ENCODE peak calls at places on chromosomes 2 and 18, in four cellular contexts. Y is B cell; I is MCF 10A; E is stimulated activated CD4-positive, alpha-beta T cell treated with anti-CD3 and anti-CD28 coated beads, Interleukin-4, amount 100 ng/mL, for 24 hours. A is an unnamed sample.

GRCh38 chr2:148656516-148656915 is 12.0 kb downstream of the EPC2 start:
- DNase-seq in E (no peak), I (no peak), Y (no peak), A (no peak)

GRCh38 chr2:1997409-1997808 is 253.1 kb upstream of the PXDN start:
- DNase-seq in Y (no peak), I (no peak), E (no peak), A (no peak)

GRCh38 chr2:70779911-70780580 is 10.4 kb downstream of the FIGLA start:
- DNase-seq in Y (no peak), I (peak), E (no peak), A (no peak)

GRCh38 chr18:42706618-42707017 is 408.9 kb downstream of the RIT2 start:
- DNase-seq in Y (no peak), E (no peak), I (peak), A (no peak)

GRCh38 chr2:107717666-107718065 is 109.0 kb upstream of the RGPD4 start:
- DNase-seq in E (no peak), I (no peak), Y (no peak), A (no peak)

GRCh38 chr2:236718207-236718992 is 148.8 kb downstream of the ACKR3 start:
- DNase-seq in E (no peak), I (peak), Y (no peak), A (no peak)

GRCh38 chr2:143296089-143296488 is 166.9 kb downstream of the ARHGAP15 start:
- DNase-seq in I (no peak), Y (peak), E (no peak), A (no peak)

GRCh38 chr18:76564636-76565237 is 69.7 kb upstream of the ZNF516 start:
- DNase-seq in Y (no peak), E (no peak), I (no peak), A (no peak)

GRCh38 chr2:175576875-175577274 is 395.4 kb upstream of the ATP5MC3 start:
- DNase-seq in E (no peak), Y (no peak), I (no peak), A (no peak)

GRCh38 chr2:48318118-48318517 is 211.8 kb upstream of the STON1 start:
- DNase-seq in Y (no peak), E (no peak), I (no peak), A (no peak)

GRCh38 chr18:74256190-74256589 is 35.6 kb downstream of the CYB5A start:
- DNase-seq in Y (no peak), I (no peak), E (no peak), A (no peak)

GRCh38 chr18:50775207-50775606 is 44.6 kb downstream of the MRO start:
- DNase-seq in I (no peak), Y (no peak), E (no peak), A (no peak)

GRCh38 chr2:46747297-46747818 is 168.2 kb downstream of the MCFD2 start:
- DNase-seq in I (no peak), E (no peak), Y (no peak), A (no peak)

GRCh38 chr18:10851824-10852225 is 297.5 kb downstream of the PIEZO2 start:
- DNase-seq in E (no peak), Y (no peak), I (peak), A (peak)

GRCh38 chr2:237109421-237109820 is 23.7 kb downstream of the COPS8 start:
- DNase-seq in Y (no peak), I (no peak), E (no peak), A (no peak)

GRCh38 chr2:181643158-181643557 is 13.7 kb downstream of the CERKL start:
- DNase-seq in Y (no peak), E (no peak), I (no peak), A (no peak)

GRCh38 chr2:220279840-220280239 is 652.4 kb downstream of the SLC4A3 start:
- DNase-seq in Y (no peak), I (no peak), E (no peak), A (no peak)

GRCh38 chr2:164910091-164910899 is 45.0 kb downstream of the SLC38A11 start:
- DNase-seq in Y (peak), I (peak), E (no peak), A (no peak)

GRCh38 chr2:72204156-72204781 is 56.6 kb upstream of the CYP26B1 start:
- DNase-seq in I (no peak), Y (no peak), E (no peak), A (peak)

GRCh38 chr2:105798595-105798994 is 53.9 kb downstream of the NCK2 start:
- DNase-seq in I (no peak), E (peak), Y (no peak), A (no peak)

GRCh38 chr18:9665311-9665710 is 42.8 kb upstream of the RAB31 start:
- DNase-seq in Y (no peak), E (no peak), I (no peak), A (peak)

GRCh38 chr2:97957432-97958183 is 38.1 kb downstream of the TMEM131 start:
- DNase-seq in E (no peak), Y (no peak), I (no peak), A (no peak)

GRCh38 chr2:101516833-101517690 is 42.1 kb upstream of the RFX8 start:
- DNase-seq in E (peak), I (peak), Y (no peak), A (no peak)

GRCh38 chr2:207437136-207437856 is 92.5 kb upstream of the CREB1 start:
- DNase-seq in E (no peak), Y (no peak), I (no peak), A (no peak)

GRCh38 chr18:13280066-13280795 is 61.7 kb downstream of the LDLRAD4 start:
- DNase-seq in E (no peak), Y (no peak), I (no peak), A (no peak)

GRCh38 chr2:24855022-24855622 is 61.9 kb downstream of the CENPO start:
- DNase-seq in E (no peak), I (no peak), Y (no peak), A (no peak)

GRCh38 chr2:106187426-106187825 is 6.7 kb downstream of the UXS1 start:
- DNase-seq in E (no peak), I (no peak), Y (no peak), A (no peak)

GRCh38 chr18:73737990-73738389 is 409.6 kb downstream of the FBXO15 start:
- DNase-seq in E (no peak), I (no peak), Y (no peak), A (no peak)

GRCh38 chr18:79523738-79524180 is 128.0 kb downstream of the NFATC1 start:
- DNase-seq in Y (peak), I (no peak), E (peak), A (no peak)

GRCh38 chr2:123670286-123670685 is 354.8 kb upstream of the CNTNAP5 start:
- DNase-seq in I (peak), E (no peak), Y (no peak), A (no peak)

GRCh38 chr2:176242211-176242610 is 27.0 kb upstream of the MTX2 start:
- DNase-seq in Y (no peak), E (no peak), I (no peak), A (no peak)

GRCh38 chr2:3104261-3104660 is 273.4 kb downstream of the EIPR1 start:
- DNase-seq in I (no peak), Y (no peak), E (no peak), A (no peak)

GRCh38 chr2:237687666-237688065 is 60.3 kb downstream of the LRRFIP1 start:
- DNase-seq in Y (peak), E (peak), I (peak), A (no peak)

GRCh38 chr2:201933792-201934229 is 99.8 kb upstream of the FZD7 start:
- DNase-seq in I (no peak), Y (no peak), E (no peak), A (no peak)

GRCh38 chr2:110101911-110102774 is 13.5 kb downstream of the MALL start:
- DNase-seq in E (no peak), I (peak), Y (no peak), A (no peak)

GRCh38 chr2:50448556-50448955 is 583.4 kb downstream of the NRXN1 start:
- DNase-seq in Y (no peak), I (no peak), E (no peak), A (no peak)

GRCh38 chr18:8765692-8766463 is 60.5 kb downstream of the MTCL1 start:
- DNase-seq in E (no peak), I (no peak), Y (no peak), A (no peak)

GRCh38 chr2:86627550-86627949 is 3.9 kb upstream of the RNF103 start:
- DNase-seq in E (no peak), Y (no peak), I (no peak), A (no peak)

GRCh38 chr18:484749-485464 is 15.6 kb downstream of the COLEC12 start:
- DNase-seq in Y (no peak), I (no peak), E (no peak), A (no peak)

A was measured in HuH-7.